ENCODE peak calls at places on chromosomes 2 and 18, in eight cellular contexts. B is upper lobe of right lung; W is heart right ventricle; X is HCT116; U is kidney epithelial cell; O is CD8-positive, alpha-beta memory T cell; N is GM23338; S is colonic mucosa. V is an unnamed sample. For H3K27me3, the result is how much of the 10 kb centered on the place peaks cover.

GRCh38 chr2:232502901-232503791 is 15.5 kb upstream of the ECEL1 start:
- DNase-seq in S (no peak), B (no peak), W (peak), U (no peak), X (no peak), N (peak), O (no peak), V (no peak)

GRCh38 chr2:152405206-152406118 is 70.5 kb downstream of the FMNL2 start:
- DNase-seq in N (no peak), S (peak), B (no peak), U (no peak), O (no peak), W (no peak), X (peak), V (no peak)

GRCh38 chr2:212646698-212647097 is 108.1 kb upstream of the ERBB4 start:
- DNase-seq in O (no peak), N (no peak), U (peak), B (no peak), W (no peak), X (no peak), S (no peak), V (peak)

GRCh38 chr2:226794751-226795171 is 4.9 kb downstream of the IRS1 start:
- DNase-seq in O (no peak), W (no peak), S (peak), U (no peak), B (no peak), N (peak), X (no peak), V (peak)

GRCh38 chr2:202269585-202269984 is 4.0 kb downstream of the NOP58 start:
- DNase-seq in B (no peak), N (no peak), X (no peak), O (peak), S (no peak), U (no peak), W (no peak), V (no peak)

GRCh38 chr18:78722959-78723706 is 256.5 kb upstream of the SALL3 start:
- DNase-seq in B (no peak), N (no peak), X (no peak), W (no peak), O (no peak), S (no peak), U (no peak), V (no peak)

GRCh38 chr18:10784596-10785202 is 258.9 kb downstream of the NAPG start:
- DNase-seq in S (no peak), B (no peak), N (no peak), U (no peak), O (no peak), X (no peak), W (no peak), V (no peak)

GRCh38 chr2:118865106-118865505 is 17.7 kb upstream of the EN1 start:
- DNase-seq in S (no peak), U (no peak), W (no peak), B (peak), O (no peak), X (peak), N (peak), V (peak)

GRCh38 chr2:66426250-66427064 is 8.5 kb upstream of the MEIS1 start:
- DNase-seq in B (no peak), O (no peak), W (no peak), U (no peak), X (no peak), S (no peak), N (peak), V (no peak)

GRCh38 chr2:27888790-27889189 is 1.4 kb downstream of the RBKS start:
- DNase-seq in W (no peak), B (no peak), U (no peak), X (no peak), O (no peak), N (no peak), S (no peak), V (no peak)

GRCh38 chr18:31497711-31498449 is at the start of gene DSG2:
- DNase-seq in W (peak), B (peak), O (no peak), U (no peak), X (no peak), S (peak), N (peak), V (peak)

GRCh38 chr2:120870467-120870788 is 134.8 kb downstream of the GLI2 start:
- DNase-seq in N (no peak), S (no peak), X (no peak), O (no peak), U (no peak), W (no peak), B (no peak), V (no peak)

GRCh38 chr2:21020668-21021288 is 23.1 kb downstream of the APOB start:
- DNase-seq in B (no peak), S (no peak), N (no peak), O (no peak), U (no peak), W (no peak), X (no peak), V (no peak)

GRCh38 chr2:237540823-237541222 is 25.6 kb upstream of the PRLH start:
- DNase-seq in B (no peak), N (no peak), S (peak), W (peak), O (no peak), U (no peak), X (no peak), V (peak)

GRCh38 chr18:74060511-74061028 is 87.1 kb downstream of the FBXO15 start:
- DNase-seq in W (no peak), B (no peak), O (no peak), N (peak), X (no peak), U (no peak), S (no peak), V (no peak)

GRCh38 chr2:235378261-235378660 is 115.6 kb upstream of the AGAP1 start:
- DNase-seq in U (peak), X (no peak), N (no peak), B (no peak), O (no peak), W (no peak), S (peak), V (peak)

DNA sequence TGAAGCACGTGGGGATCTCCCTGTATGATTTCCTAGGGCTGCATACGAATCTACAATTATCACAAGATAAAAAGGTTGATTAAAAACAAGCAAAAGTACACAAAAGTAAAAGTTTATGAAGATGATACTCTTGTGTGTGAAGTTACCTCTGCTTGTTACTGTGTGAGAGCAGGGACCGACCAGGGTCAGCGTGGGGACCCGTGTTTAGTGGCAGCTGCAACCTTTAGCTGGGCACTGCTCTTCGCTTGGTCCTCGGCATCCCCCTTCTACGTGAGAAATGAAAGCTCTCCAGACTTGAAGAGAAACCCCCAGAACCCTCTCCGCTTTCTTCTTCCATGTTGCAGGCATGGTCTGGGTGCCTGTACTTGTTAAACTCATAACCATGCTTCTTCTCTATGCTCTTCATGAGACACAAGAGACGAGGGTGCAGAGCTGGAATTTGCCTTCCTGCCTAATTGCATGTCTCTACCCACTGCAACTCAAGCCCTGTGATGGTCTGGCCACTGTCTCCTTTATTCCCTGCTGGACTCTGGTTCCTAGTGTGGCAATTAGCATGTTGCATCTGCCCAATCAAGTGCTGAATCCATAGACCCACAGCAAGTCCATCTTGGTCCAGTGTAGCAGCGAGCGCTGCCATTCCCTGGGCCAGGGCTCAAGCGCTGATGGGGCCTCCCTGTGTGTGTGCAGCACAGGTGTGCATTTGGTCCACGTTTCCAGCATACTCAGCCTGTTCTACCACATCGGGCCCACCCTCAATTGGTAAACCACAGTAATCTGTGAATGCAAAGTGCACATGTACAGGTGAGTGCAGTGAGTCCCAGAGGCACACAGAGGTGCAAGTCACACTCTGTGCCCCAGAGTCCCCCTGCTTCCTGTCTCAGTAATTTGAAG is 88.5 kb downstream of the TWIST2 start:
- DNase-seq in O (no peak), U (no peak), B (peak), W (no peak), S (no peak), N (no peak), X (no peak), V (no peak)
- H3K27me3 ChIP-seq in O (under half), U (under half), B (under half), W (under half), S (under half), N (under half), X (under half), V (under half)

GRCh38 chr2:26610504-26611335 is 30.4 kb downstream of the CIB4 start:
- DNase-seq in B (peak), O (no peak), X (no peak), U (no peak), W (no peak), S (no peak), N (no peak), V (no peak)

GRCh38 chr2:26612034-26612433 is 29.1 kb downstream of the CIB4 start:
- DNase-seq in B (no peak), S (no peak), U (no peak), X (no peak), O (no peak), W (no peak), N (no peak), V (no peak)

GRCh38 chr2:26613241-26614204 is 27.6 kb downstream of the CIB4 start:
- DNase-seq in S (peak), X (no peak), B (peak), N (peak), O (no peak), U (no peak), W (peak), V (no peak)

GRCh38 chr2:26614205-26615128 is 26.7 kb downstream of the CIB4 start:
- DNase-seq in N (no peak), O (no peak), S (no peak), U (no peak), W (peak), X (no peak), B (peak), V (no peak)

DNA sequence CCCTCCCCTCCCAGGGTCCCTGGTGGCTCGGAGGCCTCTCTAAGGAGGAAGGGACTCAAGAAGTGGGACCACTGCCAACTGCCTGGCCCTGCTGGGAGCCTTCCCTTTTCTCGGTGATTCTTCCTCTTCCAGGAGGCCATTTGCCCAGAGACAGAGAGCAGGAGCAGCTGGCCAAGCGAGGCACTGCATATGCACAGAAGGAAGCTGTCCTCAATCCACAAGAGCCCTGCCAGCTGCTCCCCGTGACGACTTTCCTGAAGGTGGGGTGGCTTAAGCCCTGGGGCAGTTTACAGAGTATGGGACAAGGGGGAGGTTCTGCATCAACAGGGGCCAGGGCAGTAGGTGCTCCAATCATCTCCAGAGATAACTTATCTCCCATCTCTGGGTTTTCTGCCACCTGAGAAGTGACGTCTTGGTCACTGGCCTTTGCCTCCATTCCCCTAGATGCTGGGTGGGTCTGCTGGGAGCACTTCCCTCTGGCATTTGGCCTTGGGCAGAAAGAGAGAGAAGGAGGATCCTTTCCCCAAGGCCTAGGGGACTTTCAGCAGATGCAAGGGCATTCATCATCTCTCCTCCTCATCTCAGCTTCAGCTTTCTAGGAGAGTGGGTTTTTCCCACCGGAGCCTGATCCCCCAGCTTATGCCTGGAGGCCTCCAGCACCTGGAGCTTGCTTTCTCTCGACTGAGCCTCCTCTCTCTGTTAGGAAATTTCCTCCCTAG is 28.5 kb downstream of the CIB4 start:
- DNase-seq in B (peak), S (peak), X (no peak), U (no peak), O (no peak), W (peak), N (no peak), V (no peak)
- H3K27me3 ChIP-seq in B (under half), S (under half), X (under half), U (under half), O (under half), W (under half), N (under half), V (under half)

GRCh38 chr2:10620481-10620880 is 69.3 kb downstream of the NOL10 start:
- DNase-seq in N (no peak), O (no peak), S (no peak), X (no peak), W (no peak), U (peak), B (no peak), V (no peak)
- H3K27me3 ChIP-seq in N (under half), O (under half), S (under half), X (under half), W (under half), U (under half), B (under half), V (under half)

GRCh38 chr18:36189486-36189885 is 2.2 kb downstream of the MOCOS start:
- DNase-seq in X (no peak), B (no peak), S (no peak), U (no peak), N (no peak), O (no peak), W (no peak), V (no peak)
- H3K27me3 ChIP-seq in X (under half), B (under half), S (under half), U (under half), N (under half), O (under half), W (under half), V (under half)

GRCh38 chr18:57438669-57439616 is 3.8 kb downstream of the ONECUT2 start:
- DNase-seq in W (no peak), X (no peak), S (no peak), N (peak), B (no peak), O (no peak), U (no peak), V (no peak)
- H3K27me3 ChIP-seq in W (half or more), X (under half), S (half or more), N (half or more), B (half or more), O (half or more), U (half or more), V (half or more)